ENCODE peak calls at places on chromosomes 3 and 15, in six cellular contexts. A is spleen, D is Panc1, B is breast epithelium, X is stomach, T is K562. Z is an unnamed sample.

GRCh38 chr3:182913889-182914288 is 66.4 kb downstream of the DCUN1D1 start:
- DNase-seq in A (no peak), X (no peak), B (no peak), D (no peak), T (no peak), Z (no peak)

GRCh38 chr3:192825191-192825590 is 92.5 kb downstream of the MB21D2 start:
- DNase-seq in X (no peak), D (no peak), A (no peak), B (no peak), T (no peak), Z (no peak)

GRCh38 chr15:60649845-60650548 is 171.1 kb upstream of the ICE2 start:
- DNase-seq in T (no peak), B (no peak), D (no peak), X (no peak), A (no peak), Z (peak)

GRCh38 chr3:27253831-27254230 is 115.4 kb downstream of the NEK10 start:
- DNase-seq in X (peak), A (no peak), B (peak), D (no peak), T (no peak), Z (peak)

GRCh38 chr3:148229107-148229506 is 468.6 kb upstream of the AGTR1 start:
- DNase-seq in A (no peak), B (no peak), D (no peak), T (no peak), X (no peak), Z (no peak)

GRCh38 chr3:102125197-102125993 is 276.1 kb downstream of the NFKBIZ start:
- DNase-seq in A (no peak), T (no peak), D (no peak), X (no peak), B (no peak), Z (no peak)

GRCh38 chr3:181292984-181293383 is 303.4 kb upstream of the DNAJC19 start:
- DNase-seq in X (no peak), D (no peak), B (no peak), T (no peak), A (no peak), Z (no peak)

GRCh38 chr3:15097889-15098288 is 1.1 kb downstream of the RBSN start:
- DNase-seq in X (no peak), T (no peak), B (no peak), D (no peak), A (no peak), Z (no peak)

GRCh38 chr3:30343067-30343831 is 263.2 kb upstream of the TGFBR2 start:
- DNase-seq in T (no peak), X (no peak), A (no peak), B (no peak), D (no peak), Z (no peak)

GRCh38 chr3:141795719-141796435 is 32.7 kb downstream of the GRK7 start:
- DNase-seq in X (no peak), A (peak), D (no peak), B (no peak), T (no peak), Z (peak)

GRCh38 chr3:41653575-41654239 is 308.2 kb downstream of the ULK4 start:
- DNase-seq in B (no peak), D (no peak), A (no peak), X (no peak), T (no peak), Z (no peak)

GRCh38 chr3:146750196-146750595 is 145.1 kb upstream of the PLSCR5 start:
- DNase-seq in X (no peak), T (no peak), B (no peak), A (no peak), D (no peak), Z (no peak)

GRCh38 chr3:71611099-71611498 is 27.6 kb upstream of the FOXP1 start:
- DNase-seq in T (no peak), X (no peak), A (no peak), B (no peak), D (no peak), Z (no peak)

GRCh38 chr3:183698760-183699159 is 1.2 kb downstream of the YEATS2 start:
- DNase-seq in X (no peak), T (no peak), D (no peak), B (no peak), A (no peak), Z (peak)

GRCh38 chr3:132255041-132255745 is 62.0 kb upstream of the ACP3 start:
- DNase-seq in A (no peak), X (no peak), B (no peak), T (no peak), D (no peak), Z (no peak)

GRCh38 chr3:106183762-106184391 is 315.1 kb upstream of the CBLB start:
- DNase-seq in T (no peak), X (no peak), D (no peak), A (no peak), B (no peak), Z (no peak)

GRCh38 chr3:48451270-48451669 is 4.7 kb downstream of the ATRIP start:
- DNase-seq in X (no peak), A (peak), B (no peak), T (no peak), D (no peak), Z (no peak)

GRCh38 chr3:165523801-165524200 is 313.4 kb downstream of the BCHE start:
- DNase-seq in T (no peak), D (no peak), A (no peak), B (no peak), X (no peak), Z (no peak)

GRCh38 chr3:31615071-31615875 is 82.5 kb downstream of the STT3B start:
- DNase-seq in T (no peak), A (no peak), B (no peak), X (no peak), D (no peak), Z (no peak)

GRCh38 chr3:24578324-24578723 is 83.7 kb upstream of the THRB start:
- DNase-seq in A (no peak), T (no peak), D (no peak), B (no peak), X (no peak), Z (no peak)

GRCh38 chr15:72782274-72782992 is 1.1 kb downstream of the ADPGK start:
- DNase-seq in A (no peak), T (no peak), X (no peak), B (no peak), D (no peak), Z (no peak)

GRCh38 chr3:122505676-122506075 is 9.1 kb downstream of the KPNA1 start:
- DNase-seq in X (no peak), A (no peak), D (no peak), B (no peak), T (no peak), Z (no peak)

GRCh38 chr3:184567924-184568590 is 6.5 kb downstream of the EPHB3 start:
- DNase-seq in X (no peak), T (no peak), D (no peak), B (no peak), A (no peak), Z (no peak)

GRCh38 chr15:31336943-31337295 is 10.3 kb downstream of the KLF13 start:
- DNase-seq in X (no peak), T (no peak), B (no peak), D (no peak), A (peak), Z (no peak)

GRCh38 chr3:125433611-125434041 is 58.5 kb upstream of the ZNF148 start:
- DNase-seq in A (no peak), B (no peak), D (no peak), T (peak), X (no peak), Z (no peak)

GRCh38 chr3:151800449-151800848 is 13.5 kb upstream of the AADAC start:
- DNase-seq in A (no peak), D (no peak), T (no peak), X (no peak), B (no peak), Z (no peak)

GRCh38 chr3:27486328-27486727 is 2.1 kb upstream of the SLC4A7 start:
- DNase-seq in T (no peak), D (no peak), B (no peak), A (no peak), X (no peak), Z (no peak)

GRCh38 chr15:45097466-45097865 is 16.5 kb downstream of the DUOX2 start:
- DNase-seq in B (peak), A (peak), T (no peak), D (no peak), X (no peak), Z (no peak)

GRCh38 chr3:30289324-30289723 is 317.1 kb upstream of the TGFBR2 start:
- DNase-seq in A (no peak), X (no peak), T (no peak), B (no peak), D (no peak), Z (peak)

GRCh38 chr3:120450261-120450913 is 405 bp downstream of the FSTL1 start:
- DNase-seq in B (peak), T (no peak), A (peak), D (no peak), X (peak), Z (peak)

DNA sequence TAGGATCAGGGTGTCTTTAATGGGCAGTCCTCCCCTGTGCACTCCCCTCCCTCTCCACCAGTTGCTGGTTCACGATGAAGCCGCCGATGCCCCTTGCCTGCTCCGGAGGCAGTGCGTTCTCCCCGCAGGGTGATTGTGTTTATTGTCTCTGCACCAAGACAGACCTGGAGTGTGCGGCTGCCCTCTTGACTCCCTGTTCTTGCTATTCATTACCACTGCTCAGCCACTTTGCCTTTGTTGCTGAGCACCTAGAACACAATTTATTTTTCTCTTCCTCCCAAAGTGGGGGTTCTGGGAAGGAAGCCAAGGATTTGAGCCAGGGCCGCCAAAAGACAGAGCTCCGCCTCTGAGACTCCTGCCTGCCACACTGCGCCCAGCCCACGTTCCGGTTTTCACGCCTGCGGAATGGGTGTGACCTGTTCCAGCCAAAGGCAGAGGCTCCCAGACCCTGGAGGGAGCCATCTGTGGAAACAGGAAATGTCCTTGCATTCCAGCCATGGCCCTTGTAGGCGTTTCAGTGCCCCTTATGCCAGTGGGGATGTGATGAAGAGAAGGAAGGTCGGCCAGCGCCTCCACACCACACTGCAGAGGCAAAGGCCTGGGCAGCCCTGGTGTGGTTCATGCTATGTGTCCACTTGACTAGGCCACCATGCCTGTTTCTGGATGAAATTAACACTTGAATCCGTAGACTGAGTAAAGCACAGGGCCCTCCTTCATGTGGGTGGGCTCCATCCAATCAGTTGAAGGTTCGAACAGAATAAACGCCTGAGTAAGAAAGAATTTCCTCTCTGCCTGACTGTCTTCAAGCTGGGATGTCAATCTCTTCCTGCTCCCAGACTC is 85.8 kb downstream of the HMG20A start:
- DNase-seq in T (peak), D (no peak), A (peak), B (no peak), X (peak), Z (peak)
- TF ChIP-seq POLR2AphosphoS5 in T (no peak), D (no peak), A (peak), B (peak), X (no peak), Z (no peak)

DNA sequence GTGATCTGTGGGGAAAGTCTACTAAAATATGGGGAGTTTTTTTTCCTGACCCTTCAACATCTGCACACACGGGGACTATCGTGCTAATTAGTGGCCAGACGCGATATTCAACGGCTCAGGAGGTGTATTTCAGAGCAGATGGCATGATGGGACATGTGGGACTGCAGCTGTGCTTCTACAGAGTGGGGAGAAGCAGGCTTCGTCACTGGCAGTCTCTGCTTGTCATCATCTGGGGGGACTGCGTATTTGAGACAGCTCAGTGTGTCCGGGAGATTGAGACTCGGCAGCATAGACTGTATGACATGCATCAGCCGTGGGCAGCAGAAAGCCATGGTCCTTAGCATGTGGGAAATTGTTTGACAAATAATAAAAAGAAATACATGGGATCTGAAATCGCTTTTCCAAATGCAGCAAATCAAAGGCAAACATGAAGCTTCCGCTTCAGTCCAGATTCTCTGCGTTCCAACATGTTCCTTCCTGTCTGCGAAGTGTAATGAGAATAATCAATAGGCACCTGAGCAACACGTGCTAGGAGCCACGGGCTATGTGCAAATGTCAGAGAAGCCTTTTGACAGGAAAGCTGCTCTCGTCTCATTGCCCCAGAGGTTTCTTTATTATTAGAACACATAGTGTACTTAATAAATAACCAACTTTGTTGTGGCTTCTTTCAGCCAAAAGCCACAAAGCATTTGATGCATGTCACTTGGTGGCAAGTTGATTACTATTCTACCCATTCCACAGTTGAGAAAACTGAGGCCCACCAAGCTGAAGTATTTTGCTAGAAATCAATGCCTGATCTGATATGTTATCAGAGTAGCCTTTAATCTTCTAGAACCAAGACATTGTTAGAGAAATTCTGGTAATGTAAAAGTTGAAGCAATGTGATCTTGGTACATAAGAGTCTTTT is 276.3 kb downstream of the RYR3 start:
- DNase-seq in A (no peak), X (no peak), T (no peak), B (no peak), D (no peak), Z (no peak)
- H3K4me3 ChIP-seq in A (no peak), X (no peak), T (no peak), B (no peak), D (no peak), Z (no peak)

GRCh38 chr3:134463676-134464611 is 21.8 kb downstream of the ANAPC13 start:
- DNase-seq in A (no peak), X (no peak), B (peak), T (no peak), D (no peak), Z (peak)
- TF ChIP-seq POLR2AphosphoS5 in A (no peak), X (no peak), B (peak), T (no peak), D (no peak), Z (peak)

DNA sequence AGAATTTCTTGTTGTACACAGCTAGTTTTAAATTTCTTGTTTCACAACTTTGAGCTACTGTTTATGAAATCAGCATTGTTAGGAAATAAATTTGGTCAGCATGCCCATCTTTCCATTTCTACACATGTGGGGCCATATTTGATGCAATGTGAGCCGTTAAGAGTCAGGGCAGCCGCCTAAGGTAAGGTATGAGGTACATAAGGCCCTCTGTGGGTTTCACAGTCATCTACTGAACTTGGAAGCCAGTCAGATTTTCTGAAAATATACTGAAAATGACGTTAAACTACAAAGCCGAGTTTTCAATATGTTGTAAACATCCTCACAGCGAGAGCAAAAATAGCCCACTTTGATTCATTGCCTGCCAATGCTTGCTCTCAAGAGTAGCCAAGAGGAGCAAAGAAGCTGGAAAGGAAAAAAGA is 94.7 kb upstream of the PDZRN3 start:
- DNase-seq in T (no peak), B (no peak), X (no peak), D (no peak), A (no peak), Z (no peak)
- H3K4me3 ChIP-seq in T (no peak), B (no peak), X (no peak), D (no peak), A (no peak), Z (no peak)

DNA sequence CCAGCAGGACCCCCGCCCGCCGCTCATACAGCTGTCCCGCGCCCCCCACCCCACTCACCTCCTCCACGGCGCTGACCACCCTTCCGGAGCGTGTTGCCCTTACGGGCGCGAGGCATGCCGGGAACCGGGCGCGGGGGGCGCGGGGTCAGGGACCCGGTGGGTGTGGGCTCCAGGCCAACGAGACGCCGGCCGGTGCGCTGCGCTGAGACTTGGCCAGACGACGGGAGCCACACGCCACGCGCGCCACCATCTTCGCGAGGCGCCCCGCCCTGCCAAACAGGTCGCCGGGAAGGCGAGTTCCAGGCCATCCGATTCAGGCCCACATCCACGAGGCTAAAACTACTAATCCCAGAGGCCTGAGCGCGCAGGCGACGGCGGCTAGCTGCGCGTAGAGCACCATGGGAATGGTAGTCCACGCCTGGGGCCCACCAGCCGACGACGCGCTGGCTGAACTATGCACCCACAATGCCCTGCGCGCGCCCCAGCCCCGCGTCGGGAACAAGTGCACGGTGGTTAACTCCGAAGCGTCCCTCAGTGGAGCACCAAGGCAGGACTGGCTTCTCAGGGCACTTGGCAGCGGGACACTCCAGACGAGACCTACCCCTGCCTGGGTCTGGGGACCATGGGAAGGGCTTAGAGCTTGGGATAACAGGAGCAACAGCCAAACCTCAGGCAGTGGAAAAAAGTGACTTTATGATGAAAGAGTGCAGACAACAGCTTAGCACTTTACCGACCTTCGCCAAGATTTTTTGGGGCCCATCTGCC is at the start of gene IFRD2:
- DNase-seq in X (peak), A (peak), B (peak), T (peak), D (peak), Z (peak)
- TF ChIP-seq POLR2AphosphoS5 in X (peak), A (peak), B (peak), T (no peak), D (peak), Z (peak)

DNA sequence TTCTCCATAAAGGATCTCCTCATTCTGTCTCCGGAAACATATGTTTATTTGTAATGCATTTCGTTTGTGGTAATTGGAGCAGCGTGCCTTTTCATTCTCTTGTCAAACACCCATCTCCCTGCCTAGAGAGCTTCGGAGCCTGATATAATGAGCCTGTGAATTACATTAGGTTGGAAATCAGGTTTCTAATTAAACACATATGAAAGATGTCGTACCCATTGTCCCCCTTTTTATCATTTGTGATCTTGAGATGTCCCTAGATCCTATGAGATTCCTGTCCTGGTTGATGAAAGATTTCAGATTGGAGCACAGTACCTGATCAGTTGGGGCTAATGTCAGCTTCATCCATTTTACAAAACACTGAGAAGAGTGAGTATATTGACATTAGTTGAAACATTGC is 23.0 kb downstream of the SYN2 start:
- DNase-seq in T (no peak), X (no peak), D (no peak), B (no peak), A (no peak), Z (no peak)
- H3K4me3 ChIP-seq in T (no peak), X (no peak), D (no peak), B (no peak), A (no peak), Z (no peak)

DNA sequence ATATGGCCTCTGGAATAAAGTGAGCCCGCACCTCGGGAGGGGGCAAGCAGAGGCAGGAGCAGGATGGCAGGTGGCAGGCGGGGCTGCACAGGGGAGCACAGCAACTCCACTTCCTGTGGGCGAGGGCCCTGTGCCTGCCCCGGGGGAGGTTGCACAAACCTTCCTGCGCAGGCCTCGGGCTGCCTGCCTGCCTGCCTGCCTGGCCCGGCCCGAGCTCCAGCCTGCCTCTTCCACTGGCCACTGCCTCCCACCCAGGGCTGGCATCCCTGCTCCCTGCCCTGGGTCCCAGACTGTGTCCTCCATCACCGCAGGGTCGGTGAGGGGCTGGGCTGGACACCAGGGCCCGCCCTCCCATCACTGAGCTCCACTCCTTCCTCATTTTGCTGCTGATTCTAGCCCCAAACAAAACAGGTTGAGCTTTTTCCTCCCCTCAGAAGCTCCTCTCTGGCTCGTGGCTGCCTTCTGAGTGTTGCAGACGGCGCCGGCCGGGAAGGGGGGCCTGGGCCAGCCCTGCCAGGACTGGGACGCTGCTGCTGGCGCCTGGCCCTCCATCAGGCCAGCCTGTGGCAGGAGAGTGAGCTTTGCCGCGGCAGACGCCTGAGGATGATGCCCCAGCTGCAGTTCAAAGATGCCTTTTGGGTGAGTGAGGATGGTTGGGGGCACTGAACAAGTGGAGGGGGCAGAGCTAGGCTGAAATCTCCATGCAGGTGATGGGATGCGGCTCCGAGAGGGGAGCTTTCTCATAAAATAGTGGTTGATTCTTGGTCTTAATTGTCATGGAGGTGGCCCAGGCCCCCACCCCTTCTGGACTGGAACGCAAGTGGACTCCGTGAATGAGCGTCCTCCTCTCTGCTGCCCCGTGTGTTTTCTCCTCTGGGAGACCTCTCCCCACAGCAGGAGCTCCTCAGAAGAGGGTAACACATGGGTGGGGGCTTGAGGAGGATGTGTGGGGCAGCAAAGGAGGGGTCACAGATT is at the start of gene PSTPIP1:
- DNase-seq in D (no peak), B (peak), A (peak), T (no peak), X (peak), Z (peak)
- TF ChIP-seq POLR2AphosphoS5 in D (no peak), B (no peak), A (peak), T (no peak), X (no peak), Z (no peak)

Z was measured in transverse colon.